ENCODE peak calls at places on chromosomes 16 and 17, in five cellular contexts. L is T-helper 1 cell; R is WTC11; M is activated naive CD4-positive, alpha-beta T cell treated with anti-CD3 and anti-CD28 coated beads for 36 hours; B is GM13977. K is an unnamed sample.

GRCh38 chr16:66502020-66502913 is 47.7 kb downstream of the TK2 start:
- DNase-seq in L (no peak), R (no peak), M (no peak), B (no peak), K (no peak)

GRCh38 chr17:12296120-12296727 is 275.5 kb downstream of the MAP2K4 start:
- DNase-seq in L (no peak), R (peak; percentile 25), M (no peak), B (no peak), K (no peak)

GRCh38 chr17:73576556-73576955 is 67.7 kb downstream of the SDK2 start:
- DNase-seq in L (no peak), R (no peak), M (no peak), B (no peak), K (no peak)

GRCh38 chr17:82942166-82943130 is 102.6 kb upstream of the ZNF750 start:
- DNase-seq in L (no peak), R (peak; percentile 4), M (no peak), B (no peak), K (no peak)

GRCh38 chr17:29086628-29087332 is 43.8 kb downstream of the PIPOX start:
- DNase-seq in L (no peak), R (peak; percentile 38), M (no peak), B (no peak), K (no peak)

GRCh38 chr17:21176996-21177395 is 37.0 kb downstream of the TMEM11 start:
- DNase-seq in L (no peak), R (no peak), M (no peak), B (no peak), K (no peak)

GRCh38 chr16:68468849-68469248 is 20.5 kb upstream of the SMPD3 start:
- DNase-seq in L (no peak), R (no peak), M (no peak), B (no peak), K (no peak)

GRCh38 chr16:30028438-30029093 is 2.5 kb downstream of the TLCD3B start:
- DNase-seq in L (no peak), R (peak; percentile 75), M (no peak), B (no peak), K (no peak)

GRCh38 chr16:84360170-84360569 is 8.2 kb upstream of the ATP2C2 start:
- DNase-seq in L (no peak), R (no peak), M (peak; percentile 91), B (no peak), K (peak; percentile 24)

GRCh38 chr17:73833779-73834613 is 189.8 kb upstream of the SDK2 start:
- DNase-seq in L (no peak), R (no peak), M (no peak), B (no peak), K (no peak)

GRCh38 chr17:80502578-80502877 is 26.1 kb upstream of the NPTX1 start:
- DNase-seq in L (no peak), R (no peak), M (no peak), B (no peak), K (no peak)

GRCh38 chr16:24514096-24514495 is 25.3 kb upstream of the RBBP6 start:
- DNase-seq in L (no peak), R (no peak), M (no peak), B (no peak), K (no peak)

GRCh38 chr16:82152641-82153094 is 17.4 kb downstream of the MPHOSPH6 start:
- DNase-seq in L (no peak), R (no peak), M (no peak), B (no peak), K (no peak)

GRCh38 chr17:6555331-6556120 is 829 bp downstream of the PITPNM3 start:
- DNase-seq in L (no peak), R (peak; percentile 71), M (peak; percentile 20), B (no peak), K (no peak)

GRCh38 chr17:81291662-81292061 is 3.4 kb downstream of the SLC38A10 start:
- DNase-seq in L (peak; percentile 57), R (peak; percentile 76), M (peak; percentile 82), B (peak; percentile 87), K (peak; percentile 86)

GRCh38 chr16:67447508-67448076 is 16.7 kb downstream of the HSD11B2 start:
- DNase-seq in L (peak; percentile 24), R (peak; percentile 62), M (peak; percentile 90), B (peak; percentile 77), K (peak; percentile 59)

GRCh38 chr16:88815901-88816589 is 4.3 kb upstream of the APRT start:
- DNase-seq in L (no peak), R (peak; percentile 69), M (peak; percentile 63), B (peak; percentile 71), K (peak; percentile 45)

GRCh38 chr16:68823401-68823800 is 19.9 kb upstream of the TANGO6 start:
- DNase-seq in L (no peak), R (peak; percentile 18), M (no peak), B (no peak), K (no peak)

GRCh38 chr17:29615048-29615385 is 7.7 kb downstream of the CORO6 start:
- DNase-seq in L (peak; percentile 59), R (no peak), M (peak; percentile 50), B (peak; percentile 39), K (no peak)

GRCh38 chr16:85821441-85821901 is 22.0 kb downstream of the COX4I1 start:
- DNase-seq in L (peak; percentile 56), R (peak; percentile 89), M (peak; percentile 89), B (peak; percentile 92), K (peak; percentile 75)

GRCh38 chr17:43832168-43832975 is 574 bp downstream of the MPP3 start:
- DNase-seq in L (no peak), R (peak; percentile 40), M (peak; percentile 25), B (peak; percentile 40), K (peak; percentile 37)

GRCh38 chr16:19294156-19294649 is 8.7 kb downstream of the CLEC19A start:
- DNase-seq in L (no peak), R (no peak), M (peak; percentile 53), B (peak; percentile 70), K (peak; percentile 44)

GRCh38 chr16:77812856-77813523 is 24.6 kb downstream of the VAT1L start:
- DNase-seq in L (no peak), R (no peak), M (no peak), B (no peak), K (no peak)

GRCh38 chr17:65656390-65657250 is 95.2 kb upstream of the AXIN2 start:
- DNase-seq in L (no peak), R (no peak), M (peak; percentile 84), B (peak; percentile 26), K (no peak)

GRCh38 chr17:65530158-65530984 is 31.1 kb downstream of the AXIN2 start:
- DNase-seq in L (no peak), R (no peak), M (no peak), B (no peak), K (no peak)

GRCh38 chr17:35790826-35791225 is 4.6 kb downstream of the MMP28 start:
- DNase-seq in L (no peak), R (no peak), M (no peak), B (no peak), K (no peak)

K was measured in SK-MEL-5.